ENCODE peak calls at places on chromosome 20, in five cellular contexts. Q, O, Z, L and H are unnamed samples.

GRCh38 chr20:49478754-49479689 is 3.4 kb downstream of the KCNB1 start:
- DNase-seq in Q (no peak), O (no peak), L (no peak), Z (no peak), H (no peak)

GRCh38 chr20:5448449-5449118 is 131.8 kb upstream of the PROKR2 start:
- DNase-seq in Q (no peak), O (peak), Z (peak), L (peak), H (peak)

GRCh38 chr20:62795023-62795761 is 1.1 kb upstream of the MRGBP start:
- DNase-seq in Q (no peak), O (peak), L (peak), Z (peak), H (peak)

GRCh38 chr20:51934301-51935002 is 132.1 kb upstream of the SALL4 start:
- DNase-seq in O (no peak), Q (no peak), Z (no peak), L (no peak), H (no peak)

GRCh38 chr20:62122659-62123449 is 579 bp downstream of the LSM14B start:
- DNase-seq in L (peak), O (peak), Z (peak), Q (no peak), H (peak)

GRCh38 chr20:2131366-2131765 is 29.7 kb downstream of the STK35 start:
- DNase-seq in L (no peak), O (peak), Z (no peak), Q (no peak), H (peak)

GRCh38 chr20:36305602-36306556 is at the start of gene DLGAP4:
- DNase-seq in O (no peak), Z (no peak), L (no peak), Q (no peak), H (no peak)

GRCh38 chr20:51004781-51005180 is 18.1 kb downstream of the KCNG1 start:
- DNase-seq in L (no peak), Q (no peak), Z (no peak), O (no peak), H (no peak)

GRCh38 chr20:61976650-61977332 is 88.9 kb downstream of the TAF4 start:
- DNase-seq in L (no peak), Z (no peak), O (no peak), Q (no peak), H (no peak)

GRCh38 chr20:39849664-39850063 is 839.4 kb downstream of the MAFB start:
- DNase-seq in L (peak), Q (no peak), Z (no peak), O (peak), H (peak)

GRCh38 chr20:41011551-41012067 is 17.0 kb upstream of the TOP1 start:
- DNase-seq in Z (no peak), L (no peak), O (no peak), Q (no peak), H (no peak)

GRCh38 chr20:62924567-62925419 is 1.5 kb downstream of the DIDO1 start:
- DNase-seq in Z (peak), Q (no peak), O (peak), L (no peak), H (peak)

GRCh38 chr20:18272451-18272850 is 15.9 kb upstream of the ZNF133 start:
- DNase-seq in Q (no peak), Z (no peak), L (no peak), O (peak), H (peak)

GRCh38 chr20:19615629-19616028 is 142.4 kb upstream of the RIN2 start:
- DNase-seq in O (no peak), Q (no peak), Z (no peak), L (no peak), H (no peak)

GRCh38 chr20:24646331-24646730 is 176.9 kb downstream of the SYNDIG1 start:
- DNase-seq in Z (no peak), O (no peak), Q (no peak), L (no peak), H (no peak)

GRCh38 chr20:48455606-48456360 is 372.0 kb downstream of the PREX1 start:
- DNase-seq in O (no peak), L (peak), Q (no peak), Z (no peak), H (no peak)

GRCh38 chr20:53215166-53215565 is 243.0 kb downstream of the TSHZ2 start:
- DNase-seq in Q (no peak), O (no peak), Z (no peak), L (no peak), H (no peak)

GRCh38 chr20:47353697-47354387 is 2.7 kb downstream of the ZMYND8 start:
- DNase-seq in Z (peak), O (no peak), L (no peak), Q (no peak), H (no peak)

GRCh38 chr20:15596220-15596875 is 976.9 kb downstream of the KIF16B start:
- DNase-seq in Q (no peak), O (peak), L (no peak), Z (no peak), H (no peak)

GRCh38 chr20:11544029-11544678 is 373.5 kb upstream of the BTBD3 start:
- DNase-seq in Q (no peak), L (no peak), Z (peak), O (peak), H (peak)

GRCh38 chr20:32252189-32252588 is 25.3 kb upstream of the KIF3B start:
- DNase-seq in O (no peak), L (no peak), Q (no peak), Z (no peak), H (no peak)

GRCh38 chr20:20018366-20018765 is 1.2 kb downstream of the NAA20 start:
- DNase-seq in Q (no peak), Z (no peak), L (no peak), O (no peak), H (no peak)

GRCh38 chr20:10735195-10735949 is 61.6 kb upstream of the JAG1 start:
- DNase-seq in Q (no peak), O (no peak), Z (no peak), L (no peak), H (no peak)

GRCh38 chr20:58019850-58020625 is 208.4 kb downstream of the ANKRD60 start:
- DNase-seq in O (no peak), Q (no peak), L (no peak), Z (no peak), H (no peak)

GRCh38 chr20:59131541-59132285 is 31.9 kb upstream of the ZNF831 start:
- DNase-seq in O (no peak), Z (no peak), Q (no peak), L (no peak), H (no peak)

GRCh38 chr20:11064946-11065345 is 391.1 kb upstream of the JAG1 start:
- DNase-seq in Z (no peak), O (no peak), Q (no peak), L (no peak), H (no peak)

GRCh38 chr20:5001174-5002076 is at the start of gene SLC23A2:
- DNase-seq in Z (peak), Q (no peak), O (no peak), L (peak), H (no peak)

GRCh38 chr20:4829494-4830211 is 107.9 kb downstream of the PRND start:
- DNase-seq in Z (no peak), O (no peak), Q (no peak), L (no peak), H (no peak)

GRCh38 chr20:22771706-22772105 is 187.3 kb upstream of the FOXA2 start:
- DNase-seq in O (no peak), Q (no peak), L (no peak), Z (no peak), H (peak)

GRCh38 chr20:20495719-20496474 is 128.0 kb downstream of the INSM1 start:
- DNase-seq in L (no peak), Q (no peak), Z (no peak), O (no peak), H (no peak)

GRCh38 chr20:37849169-37849568 is 53.8 kb upstream of the VSTM2L start:
- DNase-seq in L (no peak), O (no peak), Q (no peak), Z (peak), H (no peak)

GRCh38 chr20:36201198-36201597 is 35.1 kb upstream of the AAR2 start:
- DNase-seq in L (no peak), Q (no peak), O (no peak), Z (no peak), H (no peak)

GRCh38 chr20:38278150-38278549 is 17.6 kb upstream of the KIAA1755 start:
- DNase-seq in O (no peak), L (no peak), Z (no peak), Q (no peak), H (peak)

GRCh38 chr20:17653835-17654648 is 28.0 kb downstream of the RRBP1 start:
- DNase-seq in O (no peak), Z (no peak), Q (no peak), L (no peak), H (no peak)

GRCh38 chr20:46631212-46631869 is 19.9 kb downstream of the SLC13A3 start:
- DNase-seq in Q (no peak), O (peak), Z (no peak), L (no peak), H (peak)

GRCh38 chr20:13692802-13693736 is 54.3 kb upstream of the TASP1 start:
- DNase-seq in Q (no peak), Z (no peak), O (no peak), L (no peak), H (no peak)